ENCODE peak calls at places on chromosomes 6 and 20, in nine cellular contexts. J, V, Y, O, G, H, D, E and C are unnamed samples.

GRCh38 chr20:56829788-56830385 is 200.8 kb downstream of the TFAP2C start:
- DNase-seq in E (no peak), D (no peak), J (no peak), O (no peak), V (no peak), Y (no peak), H (no peak), G (peak; percentile 32), C (no peak)

GRCh38 chr20:13418263-13419229 is 197.5 kb downstream of the ISM1 start:
- DNase-seq in O (no peak), V (no peak), Y (no peak), E (no peak), H (no peak), G (peak; percentile 98), J (no peak), D (no peak), C (no peak)

GRCh38 chr6:136147342-136147741 is 102.8 kb downstream of the MTFR2 start:
- DNase-seq in V (no peak), J (no peak), G (no peak), O (no peak), E (no peak), H (no peak), D (no peak), Y (no peak), C (no peak)

GRCh38 chr6:50056242-50056641 is 6.5 kb upstream of the DEFB112 start:
- DNase-seq in O (no peak), J (no peak), H (no peak), G (no peak), E (no peak), D (no peak), V (no peak), Y (no peak), C (no peak)

GRCh38 chr6:38489951-38490350 is 149.8 kb downstream of the BTBD9 start:
- DNase-seq in G (no peak), J (no peak), O (no peak), Y (no peak), H (no peak), E (no peak), D (no peak), V (no peak), C (no peak)

GRCh38 chr6:148053796-148054195 is 288.8 kb upstream of the SASH1 start:
- DNase-seq in G (no peak), V (no peak), O (no peak), J (no peak), H (no peak), D (no peak), E (no peak), Y (no peak), C (no peak)

GRCh38 chr6:112357801-112358200 is 10.7 kb downstream of the RFPL4B start:
- DNase-seq in V (no peak), O (no peak), H (no peak), E (no peak), J (peak; percentile 2), Y (no peak), D (no peak), G (no peak), C (no peak)

GRCh38 chr20:9668356-9668755 is 154.0 kb downstream of the LAMP5 start:
- DNase-seq in H (no peak), G (no peak), V (no peak), E (no peak), J (no peak), D (no peak), O (no peak), Y (no peak), C (no peak)

GRCh38 chr6:4554645-4555044 is 221.6 kb upstream of the CDYL start:
- DNase-seq in J (no peak), D (no peak), Y (no peak), O (no peak), E (no peak), G (no peak), V (no peak), H (no peak), C (no peak)

GRCh38 chr6:70221025-70221714 is 81.7 kb downstream of the COL9A1 start:
- DNase-seq in O (no peak), D (no peak), G (peak; percentile 12), J (peak; percentile 12), Y (peak; percentile 68), E (no peak), V (no peak), H (no peak), C (no peak)

GRCh38 chr20:37901667-37902503 is 1.0 kb upstream of the VSTM2L start:
- DNase-seq in H (peak; percentile 70), G (peak; percentile 61), J (peak; percentile 89), E (no peak), Y (peak; percentile 86), V (no peak), O (no peak), D (no peak), C (peak; percentile 53)

GRCh38 chr6:14876778-14877613 is 368.9 kb upstream of the JARID2 start:
- DNase-seq in Y (no peak), J (peak; percentile 11), E (no peak), O (no peak), V (no peak), H (no peak), D (no peak), G (no peak), C (no peak)

GRCh38 chr6:40352006-40352405 is 235.2 kb downstream of the LRFN2 start:
- DNase-seq in O (no peak), H (no peak), J (no peak), D (peak; percentile 11), G (no peak), Y (no peak), E (no peak), V (no peak), C (no peak)

GRCh38 chr20:54272901-54273488 is 65.1 kb downstream of the PFDN4 start:
- DNase-seq in D (no peak), J (no peak), H (no peak), G (no peak), V (no peak), O (no peak), E (no peak), Y (no peak), C (no peak)

GRCh38 chr20:54275359-54276108 is 67.6 kb downstream of the PFDN4 start:
- DNase-seq in O (no peak), Y (no peak), H (no peak), V (no peak), G (no peak), E (no peak), J (no peak), D (no peak), C (no peak)

GRCh38 chr20:54276577-54277169 is 68.8 kb downstream of the PFDN4 start:
- DNase-seq in E (no peak), J (no peak), G (no peak), D (no peak), H (no peak), Y (no peak), V (no peak), O (no peak), C (no peak)
- H3K4me1 ChIP-seq in E (no peaks in the 10 kb centered on the region), J (no peaks in the 10 kb centered on the region), G (no peaks in the 10 kb centered on the region), D (no peaks in the 10 kb centered on the region), H (no peaks in the 10 kb centered on the region), Y (no peaks in the 10 kb centered on the region), V (peaks cover 3% of the 10 kb centered on the region), O (no peaks in the 10 kb centered on the region), C (no peaks in the 10 kb centered on the region)

GRCh38 chr20:59001068-59001448 is 6.0 kb downstream of the CTSZ start:
- DNase-seq in E (no peak), H (no peak), O (no peak), Y (no peak), V (no peak), J (no peak), D (no peak), G (no peak), C (no peak)
- TF ChIP-seq EP300 in E (no peak), H (no peak), O (no peak), Y (no peak), V (no peak), J (no peak), D (no peak), G (no peak), C (no peak)

GRCh38 chr6:26366504-26366903 is 1.5 kb downstream of the BTN3A2 start:
- DNase-seq in Y (peak; percentile 46), V (no peak), D (no peak), J (no peak), H (no peak), G (no peak), E (no peak), O (no peak), C (no peak)
- H3K4me1 ChIP-seq in Y (peaks cover 16% of the 10 kb centered on the region), V (peaks cover 6% of the 10 kb centered on the region), D (no peaks in the 10 kb centered on the region), J (peaks cover 28% of the 10 kb centered on the region), H (no peaks in the 10 kb centered on the region), G (peaks cover 43% of the 10 kb centered on the region), E (no peaks in the 10 kb centered on the region), O (peaks cover 28% of the 10 kb centered on the region), C (peaks cover 30% of the 10 kb centered on the region)

GRCh38 chr20:41300906-41301305 is 16.6 kb downstream of the ZHX3 start:
- DNase-seq in E (no peak), G (no peak), H (no peak), D (no peak), J (no peak), O (no peak), V (no peak), Y (no peak), C (no peak)
- TF ChIP-seq EP300 in E (no peak), G (no peak), H (no peak), D (no peak), J (no peak), O (no peak), V (no peak), Y (no peak), C (no peak)

DNA sequence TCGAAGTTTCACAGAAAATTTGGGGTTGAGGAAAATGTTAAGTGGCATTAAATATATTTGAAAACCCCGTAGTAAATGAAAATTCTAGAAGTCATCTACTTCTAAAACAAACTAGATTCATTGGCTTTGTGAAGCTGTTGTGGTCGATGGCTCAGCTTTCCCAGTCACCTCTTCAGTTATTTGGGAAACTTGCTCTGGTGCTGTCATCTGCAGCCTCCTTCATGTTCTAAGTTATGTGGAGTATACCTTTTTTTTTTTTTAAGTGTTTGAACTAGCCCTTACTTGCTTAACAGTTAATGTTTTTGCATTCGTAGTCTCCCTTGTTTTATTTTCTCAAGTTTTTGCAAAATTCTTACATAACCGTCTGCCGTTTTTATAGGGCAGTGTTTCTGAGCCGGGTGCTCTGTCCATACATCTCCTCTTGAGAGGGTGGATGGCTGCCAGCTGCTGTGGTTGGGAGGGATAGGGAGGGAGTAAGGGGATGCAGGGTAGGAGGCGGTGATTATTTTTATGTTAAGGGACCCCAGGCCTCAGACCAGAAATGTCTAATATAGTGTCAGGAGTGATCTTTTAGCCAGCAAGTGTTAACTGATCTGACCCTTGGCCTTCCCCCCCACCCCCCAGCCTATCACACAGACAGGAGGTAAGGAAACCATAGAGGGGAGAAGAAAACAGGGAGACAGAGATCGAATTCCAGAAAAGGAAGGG is 7.1 kb downstream of the RREB1 start:
- DNase-seq in G (no peak), V (no peak), E (no peak), D (no peak), J (no peak), O (no peak), H (no peak), Y (no peak), C (no peak)
- H3K4me1 ChIP-seq in G (peaks cover 79% of the 10 kb centered on the region), V (peaks cover 8% of the 10 kb centered on the region), E (no peaks in the 10 kb centered on the region), D (no peaks in the 10 kb centered on the region), J (peaks cover 64% of the 10 kb centered on the region), O (peaks cover 91% of the 10 kb centered on the region), H (peaks cover 20% of the 10 kb centered on the region), Y (peaks cover 6% of the 10 kb centered on the region), C (peaks cover 83% of the 10 kb centered on the region)